ENCODE peak calls at places on chromosomes 6 and 20, in eight cellular contexts. P is WERI-Rb-1; M is aorta; F is CD4-positive, CD25-positive, alpha-beta regulatory T cell; L is AG04450; H is cardiac muscle cell; R is transverse colon; W is CD8-positive, alpha-beta T cell. E is an unnamed sample.

GRCh38 chr20:32972181-32973076 is 31.8 kb downstream of the SUN5 start:
- DNase-seq in P (no peak), M (no peak), F (peak; percentile 95), L (no peak), H (no peak), R (peak; percentile 51), W (peak; percentile 83), E (peak; percentile 63)

GRCh38 chr6:96755096-96755495 is 82.2 kb downstream of the GPR63 start:
- DNase-seq in P (no peak), M (no peak), F (no peak), L (no peak), H (no peak), R (no peak), W (no peak), E (no peak)

GRCh38 chr6:85484941-85485340 is 35.1 kb downstream of the NT5E start:
- DNase-seq in P (no peak), M (no peak), F (no peak), L (no peak), H (no peak), R (no peak), W (no peak), E (no peak)

GRCh38 chr6:15491986-15492269 is 170.9 kb downstream of the DTNBP1 start:
- DNase-seq in P (no peak), M (no peak), F (no peak), L (no peak), H (no peak), R (no peak), W (no peak), E (no peak)

GRCh38 chr6:55802259-55802658 is 73.1 kb downstream of the BMP5 start:
- DNase-seq in P (no peak), M (no peak), F (no peak), L (no peak), H (no peak), R (no peak), W (no peak), E (no peak)

GRCh38 chr6:56278186-56278585 is 30.8 kb upstream of the COL21A1 start:
- DNase-seq in P (no peak), M (no peak), F (no peak), L (no peak), H (no peak), R (no peak), W (no peak), E (no peak)

GRCh38 chr6:130674604-130675003 is 152.6 kb upstream of the SMLR1 start:
- DNase-seq in P (no peak), M (no peak), F (no peak), L (no peak), H (peak; percentile 71), R (no peak), W (no peak), E (no peak)

GRCh38 chr20:38304845-38305447 is 990 bp downstream of the BPI start:
- DNase-seq in P (peak; percentile 65), M (peak; percentile 67), F (no peak), L (no peak), H (peak; percentile 54), R (no peak), W (no peak), E (no peak)

GRCh38 chr6:110471966-110472365 is 4.4 kb downstream of the SLC22A16 start:
- DNase-seq in P (no peak), M (no peak), F (no peak), L (no peak), H (no peak), R (no peak), W (no peak), E (no peak)

GRCh38 chr20:50580842-50581544 is 70.8 kb downstream of the PTPN1 start:
- DNase-seq in P (no peak), M (no peak), F (no peak), L (no peak), H (no peak), R (no peak), W (no peak), E (no peak)

GRCh38 chr6:67129780-67130179 is 1422.8 kb upstream of the EYS start:
- DNase-seq in P (peak; percentile 21), M (no peak), F (no peak), L (no peak), H (peak; percentile 3), R (no peak), W (no peak), E (no peak)

GRCh38 chr6:166998256-166999144 is 697 bp upstream of the CEP43 start:
- DNase-seq in P (no peak), M (peak; percentile 55), F (peak; percentile 20), L (no peak), H (no peak), R (peak; percentile 22), W (peak; percentile 18), E (no peak)

GRCh38 chr20:20568604-20569205 is 143.7 kb downstream of the RALGAPA2 start:
- DNase-seq in P (no peak), M (no peak), F (peak; percentile 57), L (no peak), H (peak; percentile 63), R (no peak), W (peak; percentile 15), E (no peak)

GRCh38 chr20:37147250-37147649 is 31.9 kb upstream of the RPN2 start:
- DNase-seq in P (no peak), M (no peak), F (no peak), L (no peak), H (no peak), R (no peak), W (no peak), E (no peak)

GRCh38 chr6:45479834-45480696 is 102.3 kb upstream of the SUPT3H start:
- DNase-seq in P (peak; percentile 77), M (no peak), F (no peak), L (peak; percentile 71), H (peak; percentile 79), R (no peak), W (no peak), E (no peak)

DNA sequence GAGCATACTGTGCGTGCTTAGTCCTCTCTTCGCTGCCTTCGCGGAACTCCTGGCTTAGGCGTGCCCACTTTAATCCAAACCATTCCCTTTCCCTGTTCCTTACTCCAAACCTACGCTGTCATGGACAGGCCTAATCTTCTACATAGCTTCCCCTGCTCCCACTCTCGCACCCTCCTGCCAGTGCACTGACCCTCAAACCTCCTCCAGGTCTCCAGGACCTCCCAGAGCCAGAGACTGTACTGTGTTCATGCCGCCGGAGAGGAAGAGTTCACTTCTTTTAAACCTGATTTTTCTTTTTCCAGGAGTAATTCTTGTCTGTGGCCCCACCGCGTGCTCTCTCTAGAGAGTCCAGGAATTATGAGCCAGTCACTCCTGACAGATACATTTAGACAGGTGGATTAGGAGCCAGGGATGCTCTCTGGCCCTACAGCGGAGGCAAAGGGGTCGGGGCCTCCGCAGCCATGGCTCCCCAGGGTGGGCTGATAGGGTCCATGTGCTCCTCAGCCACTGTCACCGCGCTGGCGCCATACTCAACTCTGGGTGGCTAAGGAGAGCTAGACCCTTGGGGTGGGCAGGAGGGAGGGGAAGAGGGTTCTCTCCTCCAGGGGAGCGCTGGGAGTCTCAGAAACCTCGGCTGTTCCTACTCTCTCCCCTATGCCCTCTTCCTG is 1.6 kb upstream of the PAX1 start:
- DNase-seq in P (no peak), M (no peak), F (no peak), L (no peak), H (no peak), R (no peak), W (no peak), E (no peak)
- H3K9me3 ChIP-seq in P (peaks cover 2% of the 10 kb centered on the region), M (no peaks in the 10 kb centered on the region), F (no peaks in the 10 kb centered on the region), L (no peaks in the 10 kb centered on the region), H (no peaks in the 10 kb centered on the region), R (no peaks in the 10 kb centered on the region), W (no peaks in the 10 kb centered on the region), E (no peaks in the 10 kb centered on the region)

GRCh38 chr20:16132399-16132798 is 440.8 kb downstream of the KIF16B start:
- DNase-seq in P (no peak), M (no peak), F (no peak), L (no peak), H (no peak), R (no peak), W (no peak), E (no peak)

GRCh38 chr20:16124911-16125776 is 448.1 kb downstream of the KIF16B start:
- DNase-seq in P (no peak), M (no peak), F (no peak), L (no peak), H (no peak), R (no peak), W (no peak), E (no peak)

GRCh38 chr20:16125810-16126209 is 447.4 kb downstream of the KIF16B start:
- DNase-seq in P (no peak), M (no peak), F (no peak), L (no peak), H (no peak), R (no peak), W (no peak), E (no peak)

GRCh38 chr20:16129411-16129810 is 443.8 kb downstream of the KIF16B start:
- DNase-seq in P (no peak), M (no peak), F (no peak), L (no peak), H (no peak), R (no peak), W (no peak), E (no peak)

GRCh38 chr20:16128538-16129106 is 444.6 kb downstream of the KIF16B start:
- DNase-seq in P (no peak), M (no peak), F (no peak), L (no peak), H (no peak), R (no peak), W (no peak), E (no peak)
- H3K9me3 ChIP-seq in P (no peaks in the 10 kb centered on the region), M (no peaks in the 10 kb centered on the region), F (no peaks in the 10 kb centered on the region), L (peaks cover 14% of the 10 kb centered on the region), H (no peaks in the 10 kb centered on the region), R (no peaks in the 10 kb centered on the region), W (no peaks in the 10 kb centered on the region), E (no peaks in the 10 kb centered on the region)

DNA sequence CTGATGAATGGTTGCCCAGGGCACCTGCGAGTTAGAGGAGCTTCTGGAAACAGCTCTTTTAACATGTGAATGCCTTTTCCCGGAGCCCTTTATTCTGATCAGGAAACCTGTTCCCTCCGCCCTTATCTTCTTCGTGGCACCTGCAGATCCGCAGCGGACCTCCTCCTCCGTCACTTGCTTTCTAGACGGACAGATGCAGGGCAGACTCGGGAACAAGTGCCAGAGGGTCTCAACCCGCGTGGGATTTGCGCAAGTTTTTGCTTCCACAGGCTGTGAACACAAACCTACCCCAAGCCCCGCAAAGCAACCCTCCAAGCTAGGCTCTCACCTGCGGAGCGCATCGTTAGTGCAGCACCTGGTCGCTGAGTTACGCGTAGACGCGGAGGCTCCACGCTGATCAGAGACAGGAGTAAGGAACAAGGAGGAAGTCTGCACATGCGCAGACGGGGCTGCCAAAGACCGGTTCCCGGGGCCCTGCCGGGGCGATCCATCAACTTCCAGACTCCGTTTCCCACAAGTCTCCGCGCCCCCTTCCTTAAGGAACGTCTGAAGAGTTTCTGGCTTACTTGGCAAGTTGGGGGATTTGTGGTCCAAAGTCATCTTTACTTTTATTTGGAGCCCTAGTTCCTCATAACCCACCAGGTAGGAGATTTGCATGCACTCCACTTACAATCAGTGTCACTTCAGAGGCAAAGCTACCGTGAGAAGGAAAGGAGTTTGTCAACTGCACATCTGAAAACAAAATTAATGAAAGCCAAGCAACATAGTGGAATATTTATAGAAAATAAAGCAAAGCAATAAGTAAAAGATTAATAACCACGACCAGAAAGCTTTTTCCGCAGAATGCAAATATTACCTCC is 52.7 kb upstream of the ELMO2 start:
- DNase-seq in P (peak; percentile 78), M (peak; percentile 47), F (no peak), L (no peak), H (peak; percentile 34), R (peak; percentile 70), W (no peak), E (no peak)
- H3K9me3 ChIP-seq in P (peaks cover 15% of the 10 kb centered on the region), M (no peaks in the 10 kb centered on the region), F (peaks cover 16% of the 10 kb centered on the region), L (peaks cover 8% of the 10 kb centered on the region), H (no peaks in the 10 kb centered on the region), R (peaks cover 9% of the 10 kb centered on the region), W (no peaks in the 10 kb centered on the region), E (peaks cover 11% of the 10 kb centered on the region)

GRCh38 chr6:122495612-122496011 is 24.0 kb upstream of the SERINC1 start:
- DNase-seq in P (no peak), M (no peak), F (peak; percentile 30), L (no peak), H (no peak), R (no peak), W (no peak), E (no peak)

GRCh38 chr6:122501475-122501874 is 29.9 kb upstream of the SERINC1 start:
- DNase-seq in P (no peak), M (no peak), F (no peak), L (no peak), H (no peak), R (no peak), W (no peak), E (no peak)
- H3K9me3 ChIP-seq in P (peaks cover 2% of the 10 kb centered on the region), M (peaks cover 8% of the 10 kb centered on the region), F (peaks cover 24% of the 10 kb centered on the region), L (no peaks in the 10 kb centered on the region), H (no peaks in the 10 kb centered on the region), R (peaks cover 51% of the 10 kb centered on the region), W (peaks cover 4% of the 10 kb centered on the region), E (peaks cover 6% of the 10 kb centered on the region)